ENCODE peak calls at places on chromosomes 3 and 15, in four cellular contexts. X is T-helper 2 cell; Z is stimulated activated CD4-positive, alpha-beta T cell treated with anti-CD3 and anti-CD28 coated beads, Interleukin-4, amount 100 ng/mL, for 24 hours; T is mesothelial cell of epicardium. R is an unnamed sample.

GRCh38 chr15:62795700-62796099 is 246.8 kb upstream of the TPM1 start:
- DNase-seq in T (no peak), Z (no peak), X (no peak), R (no peak)

GRCh38 chr3:87797872-87798566 is 260.8 kb downstream of the CGGBP1 start:
- DNase-seq in T (no peak), Z (no peak), X (no peak), R (no peak)

GRCh38 chr3:129605593-129606521 is 619 bp downstream of the PLXND1 start:
- DNase-seq in T (peak; percentile 62), X (peak; percentile 32), Z (peak; percentile 29), R (peak; percentile 51)

GRCh38 chr3:51975857-51976549 is 1.1 kb downstream of the ABHD14A start:
- DNase-seq in T (peak; percentile 69), Z (no peak), X (no peak), R (peak; percentile 29)

GRCh38 chr3:57131210-57131588 is 34.0 kb downstream of the IL17RD start:
- DNase-seq in T (no peak), Z (no peak), X (no peak), R (no peak)

GRCh38 chr3:4746241-4746958 is 232.8 kb upstream of the BHLHE40 start:
- DNase-seq in Z (no peak), X (no peak), T (no peak), R (no peak)

GRCh38 chr3:188415196-188415595 is 261.2 kb downstream of the LPP start:
- DNase-seq in Z (no peak), X (no peak), T (no peak), R (no peak)

GRCh38 chr3:159074756-159075155 is 272.9 kb downstream of the MFSD1 start:
- DNase-seq in T (no peak), Z (no peak), X (no peak), R (no peak)

GRCh38 chr15:65613365-65613764 is 2.4 kb upstream of the INTS14 start:
- DNase-seq in X (no peak), T (no peak), Z (no peak), R (no peak)

GRCh38 chr3:24373198-24373959 is 121.3 kb downstream of the THRB start:
- DNase-seq in T (no peak), Z (no peak), X (no peak), R (no peak)

GRCh38 chr3:188122571-188123169 is 31.3 kb upstream of the LPP start:
- DNase-seq in T (no peak), Z (no peak), X (no peak), R (no peak)

GRCh38 chr3:40302784-40303183 is 6.7 kb upstream of the EIF1B start:
- DNase-seq in Z (no peak), X (no peak), T (no peak), R (no peak)

GRCh38 chr3:72462611-72463011 is 385.6 kb downstream of the SHQ1 start:
- DNase-seq in X (no peak), T (no peak), Z (no peak), R (no peak)

GRCh38 chr3:169196789-169197188 is 466.7 kb downstream of the MECOM start:
- DNase-seq in Z (no peak), T (no peak), X (no peak), R (no peak)

GRCh38 chr3:133457465-133458067 is 57.7 kb downstream of the BFSP2 start:
- DNase-seq in Z (no peak), T (no peak), X (no peak), R (no peak)

GRCh38 chr15:25846377-25846776 is 16.8 kb downstream of the ATP10A start:
- DNase-seq in T (no peak), X (peak; percentile 43), Z (peak; percentile 73), R (peak; percentile 80)

GRCh38 chr15:83207622-83208356 is at the start of gene HDGFL3:
- DNase-seq in Z (no peak), X (no peak), T (peak; percentile 63), R (peak; percentile 36)

GRCh38 chr3:81910244-81910852 is 148.9 kb upstream of the GBE1 start:
- DNase-seq in Z (peak; percentile 11), T (no peak), X (no peak), R (peak; percentile 7)

GRCh38 chr15:101710806-101711205 is 13.5 kb downstream of the TARS3 start:
- DNase-seq in Z (no peak), T (no peak), X (no peak), R (no peak)

GRCh38 chr15:59158701-59159034 is 48.0 kb upstream of the LDHAL6B start:
- DNase-seq in X (no peak), T (no peak), Z (no peak), R (no peak)

GRCh38 chr15:71800835-71801745 is 9.3 kb upstream of the NR2E3 start:
- DNase-seq in T (peak; percentile 69), X (no peak), Z (no peak), R (peak; percentile 35)

GRCh38 chr15:48578965-48579364 is 66.5 kb downstream of the FBN1 start:
- DNase-seq in X (no peak), T (no peak), Z (no peak), R (no peak)

R was measured in activated naive CD4-positive, alpha-beta T cell treated with anti-CD3 and anti-CD28 coated beads for 36 hours.